ENCODE peak calls at places on chromosomes 4 and X, in eight cellular contexts. One of them, this sample, is unnamed.
A peak's percentile ranks its signal among the peaks of the same experiment; 100 is the strongest.

GRCh38 chr4:170080496-170080895 is 9.3 kb downstream of the AADAT start:
- DNase-seq in activated T-cell treated with anti-CD3 and anti-CD28 coated beads for 1 hour: no peak
- DNase-seq in left ventricle myocardium superior: no peak
- DNase-seq in kidney epithelial cell: no peak
- DNase-seq in adrenal gland: no peak
- DNase-seq in T-helper 1 cell: no peak
- DNase-seq in foreskin fibroblast: no peak
- DNase-seq in AG08395: no peak
- DNase-seq in this sample: no peak

GRCh38 chr4:116122131-116122530 is 963.2 kb downstream of the TRAM1L1 start:
- DNase-seq in kidney epithelial cell: peak; percentile 0
- DNase-seq in foreskin fibroblast: no peak
- DNase-seq in left ventricle myocardium superior: no peak
- DNase-seq in T-helper 1 cell: no peak
- DNase-seq in activated T-cell treated with anti-CD3 and anti-CD28 coated beads for 1 hour: no peak
- DNase-seq in adrenal gland: no peak
- DNase-seq in AG08395: no peak
- DNase-seq in this sample: no peak

GRCh38 chr4:176470671-176471070 is 150.9 kb downstream of the SPCS3 start:
- DNase-seq in adrenal gland: no peak
- DNase-seq in T-helper 1 cell: no peak
- DNase-seq in activated T-cell treated with anti-CD3 and anti-CD28 coated beads for 1 hour: no peak
- DNase-seq in kidney epithelial cell: no peak
- DNase-seq in foreskin fibroblast: no peak
- DNase-seq in AG08395: no peak
- DNase-seq in left ventricle myocardium superior: no peak
- DNase-seq in this sample: no peak

GRCh38 chr4:114658776-114659175 is 60.2 kb downstream of the UGT8 start:
- DNase-seq in AG08395: no peak
- DNase-seq in left ventricle myocardium superior: no peak
- DNase-seq in kidney epithelial cell: no peak
- DNase-seq in adrenal gland: no peak
- DNase-seq in T-helper 1 cell: no peak
- DNase-seq in activated T-cell treated with anti-CD3 and anti-CD28 coated beads for 1 hour: no peak
- DNase-seq in foreskin fibroblast: no peak
- DNase-seq in this sample: no peak

GRCh38 chrX:108167211-108167872 is 75.8 kb downstream of the ATG4A start:
- DNase-seq in kidney epithelial cell: no peak
- DNase-seq in left ventricle myocardium superior: no peak
- DNase-seq in adrenal gland: no peak
- DNase-seq in AG08395: no peak
- DNase-seq in T-helper 1 cell: no peak
- DNase-seq in activated T-cell treated with anti-CD3 and anti-CD28 coated beads for 1 hour: no peak
- DNase-seq in foreskin fibroblast: no peak
- DNase-seq in this sample: no peak

GRCh38 chrX:153446950-153447580 is 1.2 kb upstream of the TREX2 start:
- DNase-seq in foreskin fibroblast: no peak
- DNase-seq in activated T-cell treated with anti-CD3 and anti-CD28 coated beads for 1 hour: no peak
- DNase-seq in AG08395: no peak
- DNase-seq in T-helper 1 cell: no peak
- DNase-seq in kidney epithelial cell: no peak
- DNase-seq in left ventricle myocardium superior: no peak
- DNase-seq in adrenal gland: no peak
- DNase-seq in this sample: no peak

GRCh38 chr4:53514509-53514908 is 76.8 kb downstream of the LNX1 start:
- DNase-seq in left ventricle myocardium superior: no peak
- DNase-seq in AG08395: no peak
- DNase-seq in activated T-cell treated with anti-CD3 and anti-CD28 coated beads for 1 hour: no peak
- DNase-seq in adrenal gland: no peak
- DNase-seq in kidney epithelial cell: no peak
- DNase-seq in foreskin fibroblast: no peak
- DNase-seq in T-helper 1 cell: no peak
- DNase-seq in this sample: no peak

GRCh38 chr4:39179681-39180080 is 2.6 kb upstream of the WDR19 start:
- DNase-seq in AG08395: no peak
- DNase-seq in adrenal gland: no peak
- DNase-seq in kidney epithelial cell: no peak
- DNase-seq in foreskin fibroblast: no peak
- DNase-seq in left ventricle myocardium superior: no peak
- DNase-seq in activated T-cell treated with anti-CD3 and anti-CD28 coated beads for 1 hour: no peak
- DNase-seq in T-helper 1 cell: no peak
- DNase-seq in this sample: no peak

GRCh38 chrX:33132569-33132968 is 78.8 kb downstream of the DMD start:
- DNase-seq in adrenal gland: no peak
- DNase-seq in T-helper 1 cell: no peak
- DNase-seq in activated T-cell treated with anti-CD3 and anti-CD28 coated beads for 1 hour: no peak
- DNase-seq in left ventricle myocardium superior: no peak
- DNase-seq in AG08395: no peak
- DNase-seq in foreskin fibroblast: no peak
- DNase-seq in kidney epithelial cell: no peak
- DNase-seq in this sample: no peak

GRCh38 chr4:3529363-3529762 is 2.9 kb downstream of the LRPAP1 start:
- DNase-seq in AG08395: no peak
- DNase-seq in foreskin fibroblast: no peak
- DNase-seq in T-helper 1 cell: no peak
- DNase-seq in left ventricle myocardium superior: peak; percentile 62
- DNase-seq in activated T-cell treated with anti-CD3 and anti-CD28 coated beads for 1 hour: no peak
- DNase-seq in kidney epithelial cell: no peak
- DNase-seq in adrenal gland: peak; percentile 38
- DNase-seq in this sample: no peak

GRCh38 chr4:47031011-47031678 is at the start of gene GABRB1:
- DNase-seq in kidney epithelial cell: peak; percentile 19
- DNase-seq in foreskin fibroblast: peak; percentile 12
- DNase-seq in AG08395: peak; percentile 6
- DNase-seq in left ventricle myocardium superior: peak; percentile 76
- DNase-seq in adrenal gland: peak; percentile 24
- DNase-seq in T-helper 1 cell: no peak
- DNase-seq in activated T-cell treated with anti-CD3 and anti-CD28 coated beads for 1 hour: no peak
- DNase-seq in this sample: no peak

GRCh38 chrX:2474963-2475726 is 25.6 kb downstream of the DHRSX start:
- DNase-seq in adrenal gland: no peak
- DNase-seq in left ventricle myocardium superior: no peak
- DNase-seq in T-helper 1 cell: no peak
- DNase-seq in activated T-cell treated with anti-CD3 and anti-CD28 coated beads for 1 hour: no peak
- DNase-seq in kidney epithelial cell: no peak
- DNase-seq in AG08395: no peak
- DNase-seq in foreskin fibroblast: no peak
- DNase-seq in this sample: no peak

GRCh38 chrX:71859637-71860036 is 51.0 kb upstream of the NHSL2 start:
- DNase-seq in AG08395: peak; percentile 36
- DNase-seq in activated T-cell treated with anti-CD3 and anti-CD28 coated beads for 1 hour: peak; percentile 11
- DNase-seq in foreskin fibroblast: peak; percentile 13
- DNase-seq in adrenal gland: peak; percentile 47
- DNase-seq in T-helper 1 cell: no peak
- DNase-seq in left ventricle myocardium superior: no peak
- DNase-seq in kidney epithelial cell: no peak
- DNase-seq in this sample: no peak

GRCh38 chr4:150217192-150217591 is 138.9 kb downstream of the DCLK2 start:
- DNase-seq in activated T-cell treated with anti-CD3 and anti-CD28 coated beads for 1 hour: no peak
- DNase-seq in left ventricle myocardium superior: no peak
- DNase-seq in kidney epithelial cell: peak; percentile 52
- DNase-seq in AG08395: peak; percentile 52
- DNase-seq in T-helper 1 cell: no peak
- DNase-seq in foreskin fibroblast: peak; percentile 76
- DNase-seq in adrenal gland: no peak
- DNase-seq in this sample: no peak

GRCh38 chr4:118280501-118281218 is 72.1 kb downstream of the PRSS12 start:
- DNase-seq in foreskin fibroblast: peak; percentile 71
- DNase-seq in left ventricle myocardium superior: no peak
- DNase-seq in T-helper 1 cell: no peak
- DNase-seq in adrenal gland: peak; percentile 45
- DNase-seq in activated T-cell treated with anti-CD3 and anti-CD28 coated beads for 1 hour: no peak
- DNase-seq in kidney epithelial cell: no peak
- DNase-seq in AG08395: peak; percentile 42
- DNase-seq in this sample: no peak

GRCh38 chr4:98430708-98431403 is 169.7 kb downstream of the RAP1GDS1 start:
- DNase-seq in T-helper 1 cell: no peak
- DNase-seq in left ventricle myocardium superior: no peak
- DNase-seq in kidney epithelial cell: peak; percentile 96
- DNase-seq in activated T-cell treated with anti-CD3 and anti-CD28 coated beads for 1 hour: no peak
- DNase-seq in foreskin fibroblast: peak; percentile 80
- DNase-seq in AG08395: peak; percentile 60
- DNase-seq in adrenal gland: no peak
- DNase-seq in this sample: no peak

GRCh38 chrX:120308558-120308957 is 2.7 kb downstream of the TMEM255A start:
- DNase-seq in foreskin fibroblast: no peak
- DNase-seq in AG08395: no peak
- DNase-seq in adrenal gland: peak; percentile 13
- DNase-seq in kidney epithelial cell: no peak
- DNase-seq in left ventricle myocardium superior: no peak
- DNase-seq in activated T-cell treated with anti-CD3 and anti-CD28 coated beads for 1 hour: no peak
- DNase-seq in T-helper 1 cell: no peak
- DNase-seq in this sample: no peak

GRCh38 chr4:6225469-6225868 is 25.1 kb upstream of the JAKMIP1 start:
- DNase-seq in AG08395: peak; percentile 19
- DNase-seq in T-helper 1 cell: no peak
- DNase-seq in left ventricle myocardium superior: no peak
- DNase-seq in kidney epithelial cell: no peak
- DNase-seq in foreskin fibroblast: no peak
- DNase-seq in adrenal gland: no peak
- DNase-seq in activated T-cell treated with anti-CD3 and anti-CD28 coated beads for 1 hour: no peak
- DNase-seq in this sample: no peak

GRCh38 chr4:57109530-57109846 is 697 bp downstream of the IGFBP7 start:
- DNase-seq in T-helper 1 cell: no peak
- DNase-seq in activated T-cell treated with anti-CD3 and anti-CD28 coated beads for 1 hour: no peak
- DNase-seq in adrenal gland: no peak
- DNase-seq in kidney epithelial cell: no peak
- DNase-seq in foreskin fibroblast: no peak
- DNase-seq in AG08395: no peak
- DNase-seq in left ventricle myocardium superior: no peak
- DNase-seq in this sample: no peak

GRCh38 chr4:154367659-154368058 is 123.9 kb downstream of the DCHS2 start:
- DNase-seq in adrenal gland: no peak
- DNase-seq in activated T-cell treated with anti-CD3 and anti-CD28 coated beads for 1 hour: no peak
- DNase-seq in kidney epithelial cell: no peak
- DNase-seq in foreskin fibroblast: no peak
- DNase-seq in T-helper 1 cell: no peak
- DNase-seq in AG08395: no peak
- DNase-seq in left ventricle myocardium superior: no peak
- DNase-seq in this sample: no peak

GRCh38 chr4:24032371-24032989 is 142.6 kb upstream of the PPARGC1A start:
- DNase-seq in kidney epithelial cell: no peak
- DNase-seq in AG08395: peak; percentile 35
- DNase-seq in foreskin fibroblast: no peak
- DNase-seq in activated T-cell treated with anti-CD3 and anti-CD28 coated beads for 1 hour: no peak
- DNase-seq in T-helper 1 cell: no peak
- DNase-seq in left ventricle myocardium superior: no peak
- DNase-seq in adrenal gland: peak; percentile 23
- DNase-seq in this sample: no peak

GRCh38 chrX:97984641-97985040 is 1100.9 kb downstream of the RPA4 start:
- DNase-seq in kidney epithelial cell: no peak
- DNase-seq in AG08395: no peak
- DNase-seq in adrenal gland: no peak
- DNase-seq in activated T-cell treated with anti-CD3 and anti-CD28 coated beads for 1 hour: no peak
- DNase-seq in foreskin fibroblast: no peak
- DNase-seq in left ventricle myocardium superior: no peak
- DNase-seq in T-helper 1 cell: no peak
- DNase-seq in this sample: no peak

GRCh38 chr4:186441502-186441901 is 113.9 kb downstream of the MTNR1A start:
- DNase-seq in AG08395: no peak
- DNase-seq in adrenal gland: no peak
- DNase-seq in activated T-cell treated with anti-CD3 and anti-CD28 coated beads for 1 hour: no peak
- DNase-seq in left ventricle myocardium superior: no peak
- DNase-seq in kidney epithelial cell: no peak
- DNase-seq in T-helper 1 cell: no peak
- DNase-seq in foreskin fibroblast: no peak
- DNase-seq in this sample: no peak

GRCh38 chr4:175947117-175947722 is 118.4 kb upstream of the WDR17 start:
- DNase-seq in adrenal gland: no peak
- DNase-seq in foreskin fibroblast: peak; percentile 18
- DNase-seq in AG08395: peak; percentile 24
- DNase-seq in left ventricle myocardium superior: no peak
- DNase-seq in kidney epithelial cell: no peak
- DNase-seq in T-helper 1 cell: no peak
- DNase-seq in activated T-cell treated with anti-CD3 and anti-CD28 coated beads for 1 hour: no peak
- DNase-seq in this sample: no peak

GRCh38 chr4:140533951-140534480 is 10.0 kb downstream of the ELMOD2 start:
- DNase-seq in kidney epithelial cell: no peak
- DNase-seq in foreskin fibroblast: no peak
- DNase-seq in adrenal gland: no peak
- DNase-seq in T-helper 1 cell: no peak
- DNase-seq in activated T-cell treated with anti-CD3 and anti-CD28 coated beads for 1 hour: no peak
- DNase-seq in AG08395: peak; percentile 2
- DNase-seq in left ventricle myocardium superior: no peak
- DNase-seq in this sample: no peak

GRCh38 chrX:39304746-39305145 is 503.5 kb downstream of the MID1IP1 start:
- DNase-seq in kidney epithelial cell: no peak
- DNase-seq in left ventricle myocardium superior: no peak
- DNase-seq in T-helper 1 cell: no peak
- DNase-seq in adrenal gland: no peak
- DNase-seq in AG08395: no peak
- DNase-seq in foreskin fibroblast: no peak
- DNase-seq in activated T-cell treated with anti-CD3 and anti-CD28 coated beads for 1 hour: no peak
- DNase-seq in this sample: no peak

GRCh38 chr4:26812049-26812729 is 48.5 kb upstream of the STIM2 start:
- DNase-seq in left ventricle myocardium superior: no peak
- DNase-seq in T-helper 1 cell: no peak
- DNase-seq in activated T-cell treated with anti-CD3 and anti-CD28 coated beads for 1 hour: no peak
- DNase-seq in AG08395: no peak
- DNase-seq in kidney epithelial cell: no peak
- DNase-seq in adrenal gland: no peak
- DNase-seq in foreskin fibroblast: no peak
- DNase-seq in this sample: no peak

GRCh38 chrX:147077472-147077871 is 262.9 kb upstream of the CXorf51A start:
- DNase-seq in adrenal gland: no peak
- DNase-seq in foreskin fibroblast: no peak
- DNase-seq in left ventricle myocardium superior: no peak
- DNase-seq in AG08395: no peak
- DNase-seq in T-helper 1 cell: no peak
- DNase-seq in kidney epithelial cell: no peak
- DNase-seq in activated T-cell treated with anti-CD3 and anti-CD28 coated beads for 1 hour: no peak
- DNase-seq in this sample: no peak

GRCh38 chr4:13611283-13611842 is 16.2 kb downstream of the BOD1L1 start:
- DNase-seq in foreskin fibroblast: peak; percentile 49
- DNase-seq in kidney epithelial cell: no peak
- DNase-seq in adrenal gland: no peak
- DNase-seq in AG08395: no peak
- DNase-seq in left ventricle myocardium superior: no peak
- DNase-seq in T-helper 1 cell: no peak
- DNase-seq in activated T-cell treated with anti-CD3 and anti-CD28 coated beads for 1 hour: no peak
- DNase-seq in this sample: no peak

GRCh38 chr4:13313856-13314255 is 170.3 kb downstream of the RAB28 start:
- DNase-seq in activated T-cell treated with anti-CD3 and anti-CD28 coated beads for 1 hour: no peak
- DNase-seq in kidney epithelial cell: no peak
- DNase-seq in foreskin fibroblast: no peak
- DNase-seq in left ventricle myocardium superior: no peak
- DNase-seq in T-helper 1 cell: no peak
- DNase-seq in AG08395: no peak
- DNase-seq in adrenal gland: no peak
- DNase-seq in this sample: no peak